ENCODE peak calls at places on chromosomes 11 and 22, in seven cellular contexts. A is substantia nigra; H is coronary artery; W is upper lobe of right lung; F is ovary; K is CD4-positive, alpha-beta T cell; B is cardiac muscle cell. T is an unnamed sample.

GRCh38 chr22:29096736-29097669 is 24.2 kb downstream of the KREMEN1 start:
- DNase-seq in W (no peak), B (no peak), K (no peak), H (no peak), F (no peak), A (no peak), T (no peak)

GRCh38 chr11:60857378-60858232 is 1.9 kb upstream of the PTGDR2 start:
- DNase-seq in W (no peak), H (no peak), K (no peak), B (no peak), A (no peak), F (no peak), T (no peak)

GRCh38 chr22:21044931-21045584 is 688 bp upstream of the LRRC74B start:
- DNase-seq in W (peak), B (peak), H (no peak), F (no peak), K (no peak), A (peak), T (no peak)

GRCh38 chr11:121321614-121322243 is 29.2 kb downstream of the SC5D start:
- DNase-seq in W (no peak), F (no peak), B (peak), K (peak), H (no peak), A (peak), T (no peak)

GRCh38 chr11:43786016-43786415 is 94.6 kb upstream of the ALKBH3 start:
- DNase-seq in B (no peak), W (no peak), H (no peak), K (no peak), F (no peak), A (no peak), T (no peak)

GRCh38 chr22:35431483-35432205 is 31.7 kb downstream of the MCM5 start:
- DNase-seq in A (no peak), H (no peak), F (no peak), W (no peak), B (no peak), K (no peak), T (no peak)

GRCh38 chr11:35402751-35403454 is 16.5 kb downstream of the SLC1A2 start:
- DNase-seq in A (no peak), K (no peak), W (no peak), H (no peak), B (no peak), F (no peak), T (no peak)

GRCh38 chr11:36265793-36266628 is 23.2 kb downstream of the COMMD9 start:
- DNase-seq in F (peak), K (peak), W (peak), B (peak), H (no peak), A (no peak), T (no peak)

GRCh38 chr11:125082611-125083311 is 19.7 kb downstream of the SLC37A2 start:
- DNase-seq in W (no peak), K (no peak), H (no peak), B (peak), F (no peak), A (no peak), T (no peak)

GRCh38 chr11:96943970-96944369 is 554.2 kb downstream of the JRKL start:
- DNase-seq in B (no peak), W (no peak), F (no peak), H (no peak), K (no peak), A (no peak), T (no peak)

GRCh38 chr11:12888525-12889158 is 120.5 kb upstream of the RASSF10 start:
- DNase-seq in H (peak), A (peak), F (peak), B (peak), K (peak), W (peak), T (peak)

GRCh38 chr11:69376155-69377028 is 82.4 kb downstream of the MYEOV start:
- DNase-seq in K (no peak), W (no peak), H (no peak), B (no peak), F (no peak), A (no peak), T (peak)

GRCh38 chr22:26648011-26648497 is 9.3 kb upstream of the MIAT start:
- DNase-seq in F (no peak), H (no peak), B (no peak), A (no peak), K (peak), W (no peak), T (no peak)

GRCh38 chr11:103888541-103888951 is 147.9 kb upstream of the DDI1 start:
- DNase-seq in K (no peak), W (no peak), F (no peak), B (no peak), H (no peak), A (no peak), T (no peak)

GRCh38 chr22:35023692-35024363 is 42.1 kb upstream of the ISX start:
- DNase-seq in B (peak), F (peak), W (peak), K (peak), H (no peak), A (peak), T (peak)

GRCh38 chr11:72958790-72959189 is 144.6 kb downstream of the ATG16L2 start:
- DNase-seq in H (no peak), A (no peak), K (no peak), B (no peak), F (no peak), W (no peak), T (no peak)

GRCh38 chr22:36101756-36102155 is 58.8 kb downstream of the APOL3 start:
- DNase-seq in F (no peak), H (no peak), W (no peak), A (no peak), K (no peak), B (no peak), T (no peak)

GRCh38 chr11:65095974-65096806 is at the start of gene VPS51:
- DNase-seq in W (peak), F (peak), B (peak), A (peak), K (peak), H (peak), T (peak)

GRCh38 chr11:5989203-5989602 is 2.4 kb upstream of the OR52L1 start:
- DNase-seq in F (no peak), W (no peak), B (no peak), K (no peak), A (no peak), H (no peak), T (no peak)

GRCh38 chr11:100867601-100868000 is 180.5 kb downstream of the ARHGAP42 start:
- DNase-seq in H (no peak), F (no peak), A (no peak), B (no peak), K (no peak), W (no peak), T (no peak)

GRCh38 chr11:110076388-110076965 is 16.7 kb upstream of the ZC3H12C start:
- DNase-seq in B (no peak), F (no peak), K (no peak), W (no peak), A (no peak), H (no peak), T (no peak)

GRCh38 chr11:8772571-8772970 is 90.0 kb downstream of the RPL27A start:
- DNase-seq in K (no peak), F (no peak), W (no peak), B (no peak), H (no peak), A (no peak), T (no peak)

GRCh38 chr11:128786507-128786906 is 80.6 kb downstream of the KCNJ1 start:
- DNase-seq in B (no peak), A (no peak), H (no peak), K (no peak), W (no peak), F (no peak), T (no peak)

GRCh38 chr11:22938691-22939090 is 78.4 kb upstream of the CCDC179 start:
- DNase-seq in W (no peak), H (no peak), K (no peak), A (no peak), B (no peak), F (no peak), T (no peak)

GRCh38 chr11:38543311-38543710 is 1945.3 kb upstream of the RAG2 start:
- DNase-seq in H (no peak), B (peak), F (no peak), K (no peak), A (no peak), W (no peak), T (no peak)

GRCh38 chr11:44179173-44179572 is 83.7 kb downstream of the EXT2 start:
- DNase-seq in H (no peak), B (peak), K (no peak), W (no peak), F (no peak), A (no peak), T (no peak)

GRCh38 chr11:3669128-3669527 is 2.1 kb downstream of the CHRNA10 start:
- DNase-seq in F (no peak), B (no peak), H (no peak), K (no peak), A (no peak), W (no peak), T (peak)

GRCh38 chr11:76789443-76789719 is 6.2 kb downstream of the TSKU start:
- DNase-seq in H (peak), K (no peak), W (peak), B (no peak), A (no peak), F (peak), T (peak)

GRCh38 chr11:76787911-76788596 is 4.9 kb downstream of the TSKU start:
- DNase-seq in F (peak), K (no peak), A (no peak), B (peak), H (peak), W (peak), T (no peak)

GRCh38 chr11:76787271-76787670 is 4.1 kb downstream of the TSKU start:
- DNase-seq in K (no peak), W (peak), H (no peak), F (peak), B (no peak), A (no peak), T (no peak)

GRCh38 chr11:76790251-76790650 is 7.1 kb downstream of the TSKU start:
- DNase-seq in A (no peak), B (no peak), F (peak), K (no peak), H (peak), W (no peak), T (peak)

DNA sequence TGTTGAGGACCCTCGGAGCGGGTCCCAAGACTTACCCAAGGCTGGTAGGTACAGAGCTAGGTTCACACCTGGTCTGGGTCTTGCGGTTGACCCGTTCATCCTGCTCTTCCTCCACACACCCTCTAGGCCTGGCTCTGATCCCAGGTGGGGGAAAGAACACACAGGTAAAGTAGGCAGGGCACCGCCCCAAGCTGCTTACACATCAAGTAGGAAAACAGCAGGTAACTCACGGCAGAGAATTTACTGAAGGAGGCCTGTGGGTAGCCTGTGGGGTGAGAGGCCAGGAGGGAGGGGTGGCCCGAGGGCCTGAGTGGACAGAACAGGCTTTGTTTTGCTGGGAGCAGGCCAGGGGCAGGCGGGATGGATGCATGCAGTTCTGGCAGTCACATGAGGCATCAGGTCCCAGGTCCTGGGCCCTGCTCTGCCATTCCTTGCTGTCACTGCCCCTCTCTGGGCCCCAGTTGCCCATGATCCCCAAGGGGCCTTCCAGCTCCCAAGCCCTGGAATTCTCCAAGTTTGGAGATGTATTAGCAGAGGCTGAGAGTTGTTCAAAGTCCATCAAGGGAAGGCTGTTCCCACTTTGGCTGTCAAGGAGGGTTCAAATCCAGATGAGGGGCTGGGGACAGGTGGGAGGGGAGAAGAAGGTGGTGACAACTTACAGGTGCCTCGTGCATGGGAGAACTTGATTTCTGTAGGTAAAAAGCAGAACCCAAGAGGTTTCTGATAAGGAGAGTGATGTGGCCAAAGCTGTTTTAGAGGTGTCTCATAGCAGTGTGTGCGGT is 5.7 kb downstream of the TSKU start:
- DNase-seq in W (peak), H (peak), B (no peak), K (no peak), A (peak), F (peak), T (peak)
- H3K27ac ChIP-seq in W (no peak), H (peak), B (no peak), K (no peak), A (no peak), F (peak), T (peak)

GRCh38 chr11:48063424-48063978 is 83.1 kb downstream of the PTPRJ start:
- DNase-seq in W (no peak), F (peak), H (no peak), K (no peak), B (peak), A (no peak), T (no peak)
- H3K27ac ChIP-seq in W (peak), F (no peak), H (peak), K (no peak), B (peak), A (no peak), T (peak)

GRCh38 chr11:32451808-32452207 is 16.5 kb upstream of the WT1 start:
- DNase-seq in A (no peak), K (no peak), B (peak), F (no peak), W (no peak), H (no peak), T (no peak)
- H3K27ac ChIP-seq in A (no peak), K (no peak), B (no peak), F (no peak), W (no peak), H (no peak), T (no peak)

GRCh38 chr11:1469287-1469910 is 17.2 kb downstream of the MOB2 start:
- DNase-seq in H (no peak), K (no peak), W (no peak), B (no peak), A (no peak), F (peak), T (no peak)

GRCh38 chr11:1467270-1467669 is 19.3 kb downstream of the MOB2 start:
- DNase-seq in W (no peak), H (no peak), A (no peak), B (no peak), K (no peak), F (no peak), T (no peak)

GRCh38 chr11:1468473-1469066 is 18.0 kb downstream of the MOB2 start:
- DNase-seq in K (no peak), A (no peak), H (no peak), B (no peak), F (no peak), W (no peak), T (no peak)

GRCh38 chr11:1466784-1467183 is 19.8 kb downstream of the MOB2 start:
- DNase-seq in K (no peak), H (no peak), B (no peak), W (no peak), F (no peak), A (no peak), T (no peak)

DNA sequence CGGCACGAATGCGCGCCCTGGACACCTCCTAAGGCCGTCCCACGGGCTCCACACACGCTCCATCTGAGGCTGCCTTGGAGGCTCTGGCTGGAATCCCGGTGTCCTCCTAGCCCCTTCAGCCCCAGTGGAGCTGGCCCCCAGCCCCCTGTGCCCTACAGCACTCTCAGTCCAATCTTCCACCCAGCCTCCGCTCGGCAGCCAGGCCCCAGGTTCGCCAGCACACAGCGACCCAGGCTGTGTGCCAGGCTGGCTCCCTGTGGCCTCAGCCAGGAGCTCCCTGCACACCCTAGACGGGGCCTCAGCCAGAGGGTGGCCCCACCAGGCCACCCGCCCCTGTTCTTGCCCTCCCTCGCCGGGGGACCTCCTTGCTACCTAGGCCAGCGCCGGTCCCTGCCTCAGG is 18.6 kb downstream of the MOB2 start:
- DNase-seq in F (no peak), B (no peak), W (no peak), H (no peak), K (no peak), A (no peak), T (no peak)
- H3K27ac ChIP-seq in F (no peak), B (no peak), W (no peak), H (peak), K (no peak), A (no peak), T (no peak)

DNA sequence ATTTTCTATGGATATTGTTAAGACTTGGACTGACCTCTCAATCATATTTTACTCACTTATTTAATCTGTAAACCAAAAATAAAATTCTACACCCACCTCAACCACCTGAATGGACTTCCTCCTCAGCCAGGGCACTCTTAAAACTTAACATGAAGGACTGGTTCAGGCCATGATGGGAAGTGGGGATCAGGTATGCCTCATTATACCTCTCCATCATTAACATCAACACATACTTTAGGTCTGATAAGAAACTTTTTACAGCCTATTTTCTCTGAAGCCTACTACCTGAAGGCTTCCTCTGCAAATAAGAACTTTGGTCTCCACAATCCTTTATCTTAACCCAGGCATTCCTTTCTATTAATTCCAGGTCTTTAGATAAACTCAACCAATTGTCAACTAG is 390.0 kb downstream of the AASDHPPT start:
- DNase-seq in W (no peak), F (no peak), H (no peak), A (no peak), K (no peak), B (no peak), T (no peak)
- H3K27ac ChIP-seq in W (no peak), F (no peak), H (no peak), A (no peak), K (no peak), B (no peak), T (no peak)

DNA sequence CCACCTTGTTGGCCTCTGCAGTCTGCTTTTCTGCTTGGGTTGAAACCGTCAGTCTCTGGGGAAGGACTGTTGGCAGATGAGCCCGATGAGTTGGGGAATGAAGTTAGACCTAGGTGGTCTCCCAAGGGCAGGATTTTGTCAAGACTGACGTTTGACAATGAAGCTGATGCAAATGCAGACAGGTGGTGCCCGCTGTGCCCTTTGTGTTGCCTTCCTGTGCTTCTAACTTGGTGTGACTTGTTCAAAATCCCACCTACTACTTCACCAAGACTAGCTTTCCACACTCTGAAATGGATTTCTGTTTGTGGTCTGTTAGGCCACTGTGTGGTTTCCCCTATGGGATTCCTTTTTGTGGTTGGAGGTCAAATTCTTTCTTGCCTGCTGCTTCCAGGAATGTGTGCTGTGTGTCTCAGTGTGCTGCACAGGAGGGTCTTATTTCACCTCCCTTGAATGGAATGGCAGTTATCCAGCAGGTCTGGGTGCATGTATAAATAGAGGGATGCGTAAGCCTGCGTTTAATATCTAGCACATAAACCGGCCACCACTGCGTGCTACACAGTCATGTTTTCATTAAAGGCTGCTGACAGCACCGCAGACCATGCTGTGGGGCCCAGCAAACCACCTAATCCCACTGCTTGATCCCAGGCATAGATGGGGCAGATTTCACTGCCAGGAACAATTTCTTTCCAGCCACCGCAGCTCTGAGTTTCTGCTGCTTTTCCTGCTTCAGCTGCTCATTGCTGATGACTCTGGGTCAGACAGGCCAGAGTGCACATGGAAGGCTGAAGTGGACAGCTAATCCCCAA is 44.8 kb downstream of the ADAMTS8 start:
- DNase-seq in A (no peak), H (no peak), K (no peak), F (no peak), W (no peak), B (peak), T (no peak)
- H3K27ac ChIP-seq in A (no peak), H (no peak), K (no peak), F (no peak), W (no peak), B (no peak), T (no peak)

GRCh38 chr22:37807410-37808293 is at the start of gene GCAT:
- DNase-seq in H (peak), F (peak), K (peak), A (peak), W (peak), B (peak), T (peak)
- H3K27ac ChIP-seq in H (peak), F (no peak), K (no peak), A (peak), W (no peak), B (peak), T (peak)

GRCh38 chr22:23182289-23183106 is 2.2 kb downstream of the BCR start:
- DNase-seq in F (no peak), K (no peak), A (peak), H (no peak), B (no peak), W (no peak), T (no peak)
- H3K27ac ChIP-seq in F (no peak), K (peak), A (peak), H (peak), B (peak), W (peak), T (peak)

GRCh38 chr11:133508448-133508847 is 23.9 kb downstream of the OPCML start:
- DNase-seq in A (no peak), K (no peak), H (no peak), W (no peak), B (no peak), F (no peak), T (no peak)
- H3K27ac ChIP-seq in A (no peak), K (no peak), H (no peak), W (no peak), B (no peak), F (no peak), T (no peak)

GRCh38 chr22:47174671-47175111 is 412.2 kb downstream of the TBC1D22A start:
- DNase-seq in F (no peak), K (no peak), W (peak), B (no peak), H (peak), A (no peak), T (peak)
- H3K27ac ChIP-seq in F (no peak), K (no peak), W (peak), B (no peak), H (no peak), A (no peak), T (no peak)

T was measured in suprapubic skin.